ENCODE peak calls at places on chromosome 12, in six cellular contexts. Q is mesendoderm, H is H1, G is H9, O is IMR-90, J is neuronal stem cell. Z is an unnamed sample.

GRCh38 chr12:86727151-86727550 is 471.0 kb upstream of the MGAT4C start:
- DNase-seq in H (no peak), J (no peak), Q (no peak), O (peak), G (no peak), Z (peak)

GRCh38 chr12:111462134-111462821 is 56.6 kb downstream of the SH2B3 start:
- DNase-seq in O (peak), Q (no peak), H (no peak), J (no peak), G (no peak), Z (no peak)

GRCh38 chr12:80707830-80708534 is 548 bp downstream of the MYF6 start:
- DNase-seq in H (peak), J (no peak), Q (peak), G (no peak), O (no peak), Z (no peak)

GRCh38 chr12:111033281-111034147 is 113.1 kb upstream of the MYL2 start:
- DNase-seq in H (peak), O (no peak), J (peak), G (peak), Q (peak), Z (no peak)

GRCh38 chr12:111758120-111758561 is 8.6 kb upstream of the ALDH2 start:
- DNase-seq in G (peak), J (no peak), O (no peak), H (peak), Q (peak), Z (no peak)

GRCh38 chr12:126768517-126768916 is 1498.5 kb upstream of the TMEM132C start:
- DNase-seq in J (no peak), H (no peak), G (no peak), O (no peak), Q (no peak), Z (no peak)

GRCh38 chr12:2963760-2964292 is 4.6 kb downstream of the TEAD4 start:
- DNase-seq in Q (peak), H (peak), G (peak), J (no peak), O (peak), Z (peak)

GRCh38 chr12:97837401-97837800 is 374.8 kb downstream of the RMST start:
- DNase-seq in H (no peak), Q (peak), G (no peak), O (no peak), J (no peak), Z (peak)

GRCh38 chr12:4454315-4454860 is 8.8 kb upstream of the FGF6 start:
- DNase-seq in Q (no peak), J (no peak), H (no peak), G (no peak), O (no peak), Z (no peak)

GRCh38 chr12:128661216-128661550 is 162.6 kb downstream of the SLC15A4 start:
- DNase-seq in G (no peak), O (no peak), Q (no peak), H (no peak), J (no peak), Z (no peak)

GRCh38 chr12:54019924-54020586 is 8.2 kb upstream of the HOXC6 start:
- DNase-seq in O (no peak), Q (no peak), J (no peak), H (no peak), G (no peak), Z (peak)

GRCh38 chr12:96714199-96714598 is 192.9 kb upstream of the NEDD1 start:
- DNase-seq in H (no peak), Q (no peak), G (no peak), O (no peak), J (no peak), Z (no peak)

GRCh38 chr12:122635471-122635870 is 67.7 kb downstream of the HCAR2 start:
- DNase-seq in Q (no peak), H (no peak), G (no peak), O (no peak), J (no peak), Z (no peak)

GRCh38 chr12:19223695-19224094 is 94.2 kb downstream of the PLEKHA5 start:
- DNase-seq in Q (no peak), O (peak), H (no peak), G (no peak), J (no peak), Z (peak)

GRCh38 chr12:113299619-113300237 is 35.2 kb downstream of the SLC8B1 start:
- DNase-seq in J (no peak), H (no peak), G (peak), O (peak), Q (peak), Z (peak)

GRCh38 chr12:52871291-52871961 is 22.6 kb upstream of the KRT78 start:
- DNase-seq in O (peak), Q (peak), G (no peak), J (no peak), H (no peak), Z (peak)

GRCh38 chr12:122021193-122021821 is 377 bp upstream of the BCL7A start:
- DNase-seq in J (no peak), H (peak), Q (peak), G (peak), O (no peak), Z (peak)

GRCh38 chr12:26124491-26125450 is at the start of gene BHLHE41:
- DNase-seq in H (peak), G (peak), J (peak), O (peak), Q (peak), Z (peak)

GRCh38 chr12:4277205-4277543 is 3.6 kb downstream of the CCND2 start:
- DNase-seq in Q (no peak), O (no peak), J (no peak), H (no peak), G (no peak), Z (no peak)

GRCh38 chr12:75986001-75986739 is 45.4 kb downstream of the PHLDA1 start:
- DNase-seq in O (peak), H (no peak), J (no peak), Q (no peak), G (no peak), Z (peak)

GRCh38 chr12:102522768-102523167 is 42.4 kb upstream of the IGF1 start:
- DNase-seq in H (no peak), J (no peak), G (peak), O (no peak), Q (peak), Z (no peak)

GRCh38 chr12:111267171-111267570 is 101.7 kb downstream of the PHETA1 start:
- DNase-seq in O (no peak), G (no peak), H (no peak), J (no peak), Q (no peak), Z (no peak)

GRCh38 chr12:116360579-116361403 is 83.3 kb upstream of the MED13L start:
- DNase-seq in O (no peak), H (no peak), J (no peak), G (no peak), Q (no peak), Z (no peak)

GRCh38 chr12:56522486-56523193 is 1.0 kb downstream of the RBMS2 start:
- DNase-seq in G (no peak), J (peak), Q (peak), H (no peak), O (peak), Z (peak)

GRCh38 chr12:120719072-120719471 is 6.6 kb upstream of the ACADS start:
- DNase-seq in J (no peak), G (no peak), H (no peak), Q (no peak), O (no peak), Z (no peak)
- H2AK5ac ChIP-seq in J (no peak), G (no peak), H (no peak), Q (no peak), O (no peak), Z (no peak)

DNA sequence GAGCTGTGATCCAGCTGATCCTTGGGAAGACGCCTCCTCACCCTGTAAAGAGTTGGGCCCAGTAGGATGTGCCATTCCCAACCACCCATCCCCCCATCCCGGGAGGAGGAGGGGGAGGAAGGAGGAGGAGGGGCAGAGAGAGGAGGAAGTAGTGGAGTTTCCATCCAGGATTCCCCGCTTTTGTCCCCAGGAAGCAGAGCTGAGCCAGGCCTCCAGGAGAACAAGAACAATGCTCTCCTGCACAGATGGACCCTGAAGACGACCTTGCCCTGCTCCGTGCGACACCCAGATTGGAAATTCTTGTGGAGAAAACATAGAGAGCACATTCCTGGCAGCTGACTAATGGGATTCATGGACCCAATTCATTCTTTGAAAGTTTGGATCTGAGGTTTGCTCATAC is 132.3 kb upstream of the CRY1 start:
- DNase-seq in G (peak), H (peak), Q (peak), O (peak), J (no peak), Z (peak)
- H3K4me2 ChIP-seq in G (no peak), H (peak), Q (no peak), O (no peak), J (no peak), Z (no peak)

GRCh38 chr12:23002381-23002780 is 377.4 kb downstream of the ETNK1 start:
- DNase-seq in G (no peak), J (peak), Q (no peak), H (no peak), O (no peak), Z (no peak)

GRCh38 chr12:23005387-23005786 is 380.4 kb downstream of the ETNK1 start:
- DNase-seq in H (no peak), Q (no peak), O (no peak), G (no peak), J (no peak), Z (no peak)

GRCh38 chr12:23004473-23005020 is 379.6 kb downstream of the ETNK1 start:
- DNase-seq in O (no peak), G (no peak), Q (no peak), H (no peak), J (no peak), Z (no peak)

GRCh38 chr12:23006413-23006812 is 381.4 kb downstream of the ETNK1 start:
- DNase-seq in J (no peak), G (no peak), O (no peak), H (no peak), Q (no peak), Z (no peak)

GRCh38 chr12:23001487-23001886 is 376.5 kb downstream of the ETNK1 start:
- DNase-seq in Q (no peak), G (no peak), H (no peak), O (no peak), J (no peak), Z (no peak)
- H2AK5ac ChIP-seq in Q (no peak), G (no peak), H (no peak), O (no peak), J (no peak), Z (no peak)

DNA sequence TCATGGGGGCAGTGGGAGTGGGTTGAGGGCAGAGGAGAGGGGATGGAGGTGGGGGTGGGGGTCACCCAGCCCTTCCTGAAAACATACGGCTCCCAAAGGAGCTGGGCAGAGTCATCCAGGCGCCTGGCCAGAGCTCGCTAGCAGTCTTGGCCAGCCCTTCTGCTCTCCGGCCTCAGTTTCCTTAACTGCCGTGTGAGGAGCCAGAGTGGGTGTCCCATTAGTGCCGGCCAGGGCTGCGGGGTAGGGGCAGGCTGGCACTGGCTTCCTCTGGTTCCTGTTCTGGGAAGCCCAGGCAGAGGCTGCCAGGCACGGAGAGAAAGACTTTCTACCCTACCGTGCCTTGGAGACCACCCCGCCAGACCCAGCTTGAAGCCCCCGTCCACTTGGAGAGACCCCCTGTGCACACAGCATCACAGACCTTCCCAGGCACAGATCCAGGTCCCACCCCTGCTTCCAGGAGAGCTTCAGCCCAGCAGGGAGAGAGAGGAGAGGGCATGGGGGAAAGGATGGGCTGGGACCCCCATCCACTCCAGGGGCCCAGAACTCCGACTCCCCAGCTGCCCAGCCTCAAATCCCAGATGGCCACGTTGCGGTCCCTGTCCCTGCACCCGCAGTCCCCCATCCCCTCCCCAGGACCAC is 93.3 kb downstream of the RFLNA start:
- DNase-seq in H (no peak), Q (no peak), O (no peak), G (no peak), J (no peak), Z (no peak)
- H3K4me2 ChIP-seq in H (peak), Q (peak), O (peak), G (no peak), J (peak), Z (peak)

GRCh38 chr12:94873368-94874085 is 130.0 kb downstream of the NDUFA12 start:
- DNase-seq in G (peak), H (peak), J (peak), Q (peak), O (no peak), Z (no peak)
- H2AK5ac ChIP-seq in G (no peak), H (no peak), J (no peak), Q (no peak), O (no peak), Z (no peak)

DNA sequence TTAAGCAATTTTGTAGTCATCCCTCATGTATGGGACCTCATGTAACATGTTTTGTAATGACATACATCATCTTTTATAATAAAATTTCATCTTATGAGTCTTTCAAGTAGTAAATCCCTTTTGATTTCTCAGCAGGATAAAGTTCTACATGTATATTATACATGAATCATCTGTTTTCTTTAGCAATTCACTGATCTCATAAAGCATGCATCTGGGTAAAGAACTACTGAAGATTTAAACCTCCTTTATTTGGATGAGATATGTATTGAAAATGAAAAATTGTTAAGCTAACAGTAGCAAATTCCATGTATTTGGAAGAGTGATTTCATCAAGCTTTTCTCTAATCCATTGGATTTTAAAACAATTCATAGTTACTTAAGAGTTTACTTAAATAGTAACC is 126.9 kb downstream of the KITLG start:
- DNase-seq in Q (no peak), J (no peak), G (no peak), O (peak), H (no peak), Z (no peak)
- H3K4me2 ChIP-seq in Q (no peak), J (no peak), G (no peak), O (no peak), H (no peak), Z (no peak)

GRCh38 chr12:92543872-92544271 is 158.9 kb upstream of the PLEKHG7 start:
- DNase-seq in Q (no peak), O (peak), J (no peak), G (no peak), H (no peak), Z (no peak)
- H2AK5ac ChIP-seq in Q (no peak), O (no peak), J (no peak), G (no peak), H (no peak), Z (no peak)

Z was measured in mesenchymal stem cell.